ENCODE peak calls at places on chromosome 5, in seven cellular contexts. Q is A549, D is pancreas, A is SJSA1, M is sigmoid colon, G is spleen, K is heart left ventricle. O is an unnamed sample. For H3K4me1 and H3K9me3, the result is how much of the 10 kb centered on the place peaks cover.

GRCh38 chr5:65802080-65802479 is 80.1 kb downstream of the NLN start:
- DNase-seq in A (no peak), D (peak), G (no peak), K (no peak), M (no peak), Q (no peak), O (no peak)

GRCh38 chr5:200985-201384 is 9.7 kb downstream of the LRRC14B start:
- DNase-seq in M (no peak), K (no peak), Q (no peak), A (no peak), D (no peak), G (peak), O (no peak)

GRCh38 chr5:35246411-35246810 is 16.1 kb upstream of the PRLR start:
- DNase-seq in Q (no peak), D (no peak), M (no peak), A (no peak), K (no peak), G (no peak), O (no peak)

GRCh38 chr5:91499943-91500531 is 116.9 kb upstream of the ARRDC3 start:
- DNase-seq in K (no peak), A (no peak), Q (peak), M (no peak), G (no peak), D (no peak), O (no peak)

GRCh38 chr5:146667633-146668032 is 151.6 kb upstream of the GPR151 start:
- DNase-seq in K (no peak), Q (no peak), M (no peak), A (no peak), D (no peak), G (no peak), O (no peak)

GRCh38 chr5:121088341-121088740 is 624.2 kb downstream of the PRR16 start:
- DNase-seq in G (no peak), Q (no peak), M (no peak), A (no peak), K (no peak), D (no peak), O (no peak)

GRCh38 chr5:180126716-180127681 is 55.4 kb upstream of the RNF130 start:
- DNase-seq in K (no peak), G (peak), M (no peak), Q (peak), A (peak), D (no peak), O (peak)

GRCh38 chr5:31537856-31538255 is 5.8 kb downstream of the C5orf22 start:
- DNase-seq in M (no peak), K (no peak), Q (no peak), G (no peak), A (no peak), D (no peak), O (no peak)

GRCh38 chr5:177454397-177455035 is 7.9 kb downstream of the PRR7 start:
- DNase-seq in G (peak), D (peak), M (peak), Q (peak), K (peak), A (peak), O (peak)

GRCh38 chr5:108858959-108859358 is 111.3 kb downstream of the FER start:
- DNase-seq in A (no peak), Q (no peak), M (no peak), D (no peak), K (no peak), G (no peak), O (no peak)

GRCh38 chr5:169303119-169303515 is 2.2 kb upstream of the SLIT3 start:
- DNase-seq in M (no peak), G (no peak), A (no peak), K (no peak), Q (no peak), D (no peak), O (no peak)

GRCh38 chr5:2093859-2094615 is 211.3 kb upstream of the IRX4 start:
- DNase-seq in G (no peak), K (peak), A (no peak), Q (peak), D (no peak), M (no peak), O (no peak)

GRCh38 chr5:147398860-147399259 is 111.0 kb downstream of the DPYSL3 start:
- DNase-seq in K (no peak), A (no peak), G (no peak), Q (no peak), M (no peak), D (no peak), O (no peak)

GRCh38 chr5:166401391-166401790 is 1890.1 kb upstream of the WWC1 start:
- DNase-seq in G (no peak), Q (no peak), D (no peak), M (no peak), A (no peak), K (no peak), O (no peak)

GRCh38 chr5:74257645-74258328 is 382.7 kb downstream of the ENC1 start:
- DNase-seq in K (peak), Q (no peak), G (peak), A (no peak), D (no peak), M (peak), O (peak)

GRCh38 chr5:10520716-10521115 is 43.2 kb upstream of the ANKRD33B start:
- DNase-seq in D (no peak), G (no peak), M (no peak), K (no peak), Q (no peak), A (no peak), O (no peak)

GRCh38 chr5:172939045-172939444 is 20.2 kb upstream of the RPL26L1 start:
- DNase-seq in K (no peak), D (peak), G (peak), M (no peak), Q (peak), A (peak), O (no peak)

GRCh38 chr5:172942556-172942955 is 16.7 kb upstream of the RPL26L1 start:
- DNase-seq in M (no peak), D (no peak), A (no peak), Q (no peak), K (no peak), G (peak), O (no peak)

GRCh38 chr5:172939561-172939960 is 19.7 kb upstream of the RPL26L1 start:
- DNase-seq in K (no peak), A (no peak), D (peak), M (no peak), Q (no peak), G (peak), O (no peak)

GRCh38 chr5:172940242-172941066 is 18.8 kb upstream of the RPL26L1 start:
- DNase-seq in K (no peak), D (no peak), A (no peak), Q (no peak), G (peak), M (no peak), O (no peak)

DNA sequence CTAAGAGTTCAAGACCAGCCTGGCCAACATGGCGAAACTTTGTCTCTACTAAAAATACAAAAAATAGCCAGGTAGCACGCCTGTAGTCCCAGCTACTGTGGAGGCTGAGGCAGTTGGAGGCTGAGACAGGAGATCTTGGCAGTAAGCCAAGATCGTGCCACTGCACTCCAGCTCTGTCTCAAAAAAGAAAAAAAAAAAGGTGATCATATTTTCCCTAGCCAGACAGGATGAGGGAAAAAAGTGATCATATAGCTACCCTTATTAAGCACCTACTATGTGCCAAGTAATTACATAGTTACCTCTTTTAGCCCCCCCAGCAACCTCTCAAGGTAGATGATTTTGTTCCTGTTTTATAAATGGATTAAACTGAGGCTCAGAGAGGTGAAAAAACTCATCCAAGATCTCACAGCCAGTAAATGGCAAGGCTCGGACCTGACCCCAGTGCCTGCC is 18.1 kb upstream of the RPL26L1 start:
- DNase-seq in M (no peak), G (no peak), K (no peak), A (no peak), Q (no peak), D (no peak), O (no peak)
- H3K4me1 ChIP-seq in M (under half), G (under half), K (under half), A (half or more), Q (under half), D (under half), O (under half)

DNA sequence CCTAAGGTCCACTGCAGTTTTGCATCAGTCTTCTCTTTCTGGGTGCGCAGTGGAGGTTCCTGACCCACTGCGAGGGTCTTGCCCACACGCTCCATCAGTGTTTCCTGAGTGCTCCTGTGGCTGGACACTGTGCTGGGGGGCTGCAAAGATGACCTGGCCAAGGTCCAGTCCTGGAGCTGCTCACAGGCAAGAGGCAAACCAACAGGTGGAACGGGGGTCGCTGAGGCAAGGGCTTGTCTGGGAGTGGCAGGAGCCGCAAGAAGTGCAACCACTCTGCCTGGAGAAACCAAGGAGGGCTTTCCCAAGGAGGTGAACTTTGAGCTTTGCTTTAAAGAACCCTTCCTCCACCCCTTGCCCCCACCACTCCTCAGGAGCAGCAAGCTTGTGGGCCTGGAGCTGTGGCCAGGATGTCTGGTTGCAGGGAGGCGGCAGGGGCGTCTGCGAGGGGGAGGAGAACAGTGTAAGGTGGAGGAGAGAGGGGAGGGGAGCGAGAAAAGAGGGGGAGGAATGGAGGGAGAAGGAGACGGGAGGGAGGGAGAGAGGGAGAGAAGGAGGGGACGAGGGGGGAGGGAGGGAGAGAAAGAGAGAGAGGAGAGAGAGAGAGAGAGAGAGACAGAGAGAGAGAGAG is 444 bp upstream of the CPLX2 start:
- DNase-seq in D (no peak), G (no peak), M (no peak), K (no peak), A (no peak), Q (peak), O (no peak)
- H3K4me3 ChIP-seq in D (no peak), G (no peak), M (no peak), K (no peak), A (no peak), Q (peak), O (no peak)

GRCh38 chr5:141135718-141136266 is 786 bp downstream of the PCDHB5 start:
- DNase-seq in G (no peak), D (no peak), M (no peak), K (no peak), Q (no peak), A (no peak), O (no peak)
- H3K9me3 ChIP-seq in G (half or more), D (under half), M (under half), K (under half), Q (under half), A (under half), O (half or more)

GRCh38 chr5:38598296-38598993 is 42.0 kb upstream of the LIFR start:
- DNase-seq in D (no peak), G (no peak), A (no peak), K (no peak), Q (no peak), M (no peak), O (no peak)

GRCh38 chr5:38601843-38602424 is 45.5 kb upstream of the LIFR start:
- DNase-seq in Q (peak), D (no peak), K (no peak), A (no peak), G (no peak), M (no peak), O (no peak)

GRCh38 chr5:38598994-38599611 is 42.7 kb upstream of the LIFR start:
- DNase-seq in K (no peak), M (no peak), Q (peak), D (no peak), A (peak), G (no peak), O (no peak)

GRCh38 chr5:38601133-38601842 is 44.8 kb upstream of the LIFR start:
- DNase-seq in A (no peak), D (no peak), K (peak), G (no peak), Q (no peak), M (no peak), O (peak)

GRCh38 chr5:38600334-38601045 is 44.0 kb upstream of the LIFR start:
- DNase-seq in K (no peak), M (no peak), D (no peak), A (no peak), Q (peak), G (no peak), O (no peak)
- H3K4me1 ChIP-seq in K (under half), M (under half), D (under half), A (half or more), Q (under half), G (under half), O (under half)

DNA sequence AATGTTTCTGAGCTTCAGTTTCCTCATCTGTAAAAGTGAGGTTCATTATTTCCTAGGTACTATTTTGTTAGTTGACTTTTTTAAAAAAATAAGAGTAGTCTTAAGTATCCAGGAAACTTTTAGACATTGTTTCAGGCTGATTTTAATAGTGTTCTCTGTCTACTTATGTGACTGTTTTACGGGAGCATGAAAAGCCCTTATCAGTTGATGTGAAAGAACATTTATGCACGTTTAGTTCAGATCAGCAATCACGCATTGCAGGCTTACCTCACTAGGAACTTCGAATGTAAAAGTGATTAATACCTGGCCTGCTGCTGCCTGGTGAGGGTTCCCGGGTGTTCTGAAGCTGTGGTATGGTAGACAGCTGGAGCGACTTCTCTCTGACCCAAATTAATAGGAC is 8.1 kb downstream of the SNX18 start:
- DNase-seq in A (no peak), M (no peak), G (no peak), D (no peak), Q (no peak), K (no peak), O (no peak)
- H3K4me3 ChIP-seq in A (no peak), M (no peak), G (no peak), D (no peak), Q (no peak), K (no peak), O (no peak)

GRCh38 chr5:45796959-45797553 is 100.9 kb upstream of the HCN1 start:
- DNase-seq in Q (peak), D (no peak), G (no peak), K (no peak), A (no peak), M (no peak), O (no peak)
- H3K9me3 ChIP-seq in Q (under half), D (under half), G (half or more), K (under half), A (under half), M (under half), O (under half)

GRCh38 chr5:54753753-54754152 is 231.6 kb downstream of the ESM1 start:
- DNase-seq in G (no peak), Q (no peak), M (no peak), K (no peak), D (no peak), A (no peak), O (no peak)
- H3K4me1 ChIP-seq in G (under half), Q (under half), M (under half), K (under half), D (under half), A (half or more), O (under half)

DNA sequence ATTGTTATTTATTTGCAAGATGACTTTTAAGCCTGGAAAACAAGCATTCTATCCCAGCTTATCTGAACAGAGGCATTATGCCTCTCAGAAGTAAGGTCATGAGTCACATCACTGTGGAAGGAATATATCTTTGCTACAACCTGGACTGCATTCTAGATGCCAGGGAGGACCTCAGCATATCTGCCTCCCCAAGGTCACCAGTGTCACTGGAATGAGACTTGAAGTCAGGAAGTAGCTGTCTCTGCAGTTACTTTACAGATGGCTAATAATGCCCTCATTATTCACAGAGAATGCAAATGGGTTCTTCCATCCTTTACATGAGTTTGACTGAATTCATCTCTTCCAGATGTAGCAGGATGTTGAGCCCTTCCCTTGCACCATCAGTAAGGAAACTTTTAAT is 4.4 kb upstream of the FAM13B start:
- DNase-seq in A (no peak), D (no peak), Q (no peak), M (no peak), K (no peak), G (no peak), O (no peak)
- H3K4me3 ChIP-seq in A (no peak), D (no peak), Q (no peak), M (no peak), K (no peak), G (no peak), O (no peak)

GRCh38 chr5:66888613-66889012 is 292.4 kb downstream of the MAST4 start:
- DNase-seq in D (no peak), K (no peak), M (no peak), A (no peak), G (no peak), Q (no peak), O (no peak)

GRCh38 chr5:66882592-66883227 is 286.5 kb downstream of the MAST4 start:
- DNase-seq in Q (peak), G (no peak), D (no peak), K (no peak), M (no peak), A (no peak), O (no peak)

GRCh38 chr5:66881475-66882161 is 285.4 kb downstream of the MAST4 start:
- DNase-seq in M (no peak), D (no peak), K (peak), G (no peak), Q (peak), A (no peak), O (peak)

GRCh38 chr5:66889524-66889923 is 293.3 kb downstream of the MAST4 start:
- DNase-seq in M (no peak), D (no peak), G (no peak), A (no peak), Q (no peak), K (no peak), O (no peak)

GRCh38 chr5:66884589-66885228 is 288.5 kb downstream of the MAST4 start:
- DNase-seq in K (no peak), G (no peak), M (no peak), A (no peak), Q (peak), D (no peak), O (no peak)
- H3K9me3 ChIP-seq in K (under half), G (under half), M (under half), A (under half), Q (under half), D (under half), O (under half)

GRCh38 chr5:158514961-158515359 is 584.8 kb downstream of the EBF1 start:
- DNase-seq in K (no peak), M (no peak), G (no peak), D (no peak), A (no peak), Q (no peak), O (no peak)

GRCh38 chr5:158516521-158516920 is 583.2 kb downstream of the EBF1 start:
- DNase-seq in D (no peak), K (no peak), Q (no peak), M (no peak), A (no peak), G (no peak), O (no peak)

GRCh38 chr5:158514353-158514960 is 585.3 kb downstream of the EBF1 start:
- DNase-seq in A (no peak), Q (no peak), M (no peak), D (no peak), K (no peak), G (no peak), O (no peak)

GRCh38 chr5:158511454-158511853 is 588.3 kb downstream of the EBF1 start:
- DNase-seq in G (peak), D (no peak), M (no peak), A (no peak), Q (no peak), K (no peak), O (no peak)

DNA sequence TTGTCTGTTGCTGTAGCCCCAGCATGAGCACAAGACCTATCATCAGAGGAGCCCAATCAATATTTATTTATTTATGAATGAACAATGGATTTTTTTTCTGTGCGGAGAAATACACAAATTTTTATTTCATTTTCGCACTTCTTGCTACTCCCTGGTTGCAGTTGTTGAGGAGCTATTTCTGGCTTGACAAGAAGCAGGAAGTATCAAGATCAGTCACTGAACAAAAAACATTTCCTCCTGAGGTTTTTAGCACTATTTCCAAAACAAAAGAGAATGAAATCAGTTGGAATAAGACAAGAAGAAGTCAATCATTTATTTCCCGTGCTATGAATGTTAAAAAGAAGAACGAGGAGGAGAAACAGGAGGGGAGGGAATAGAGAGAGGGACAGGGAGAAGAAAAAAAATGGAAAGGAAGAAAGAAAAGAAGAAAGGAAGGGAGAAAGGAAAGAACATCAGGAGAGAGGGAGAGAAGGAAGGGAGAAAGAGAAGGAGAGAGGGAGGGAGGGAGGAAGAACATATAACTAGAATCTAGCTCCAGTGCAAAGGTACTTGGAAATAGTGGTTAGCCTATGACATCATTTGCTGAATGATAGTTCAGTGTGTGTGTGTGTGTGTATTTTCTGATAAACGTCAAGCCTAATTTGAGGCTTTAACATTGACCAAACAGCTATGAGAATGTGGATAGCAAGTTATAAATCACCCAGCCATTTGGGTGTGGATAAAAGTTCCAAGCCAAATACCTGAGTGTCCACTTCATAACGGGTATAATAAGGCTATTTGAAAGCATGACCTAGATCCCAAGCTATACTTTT is 586.0 kb downstream of the EBF1 start:
- DNase-seq in K (no peak), M (no peak), A (no peak), D (no peak), Q (no peak), G (no peak), O (no peak)
- H3K4me1 ChIP-seq in K (under half), M (under half), A (under half), D (under half), Q (under half), G (under half), O (under half)